ENCODE peak calls at places on chromosomes 5 and 9, in eight cellular contexts. One of them, this sample, is unnamed.
A peak's percentile ranks its signal among the peaks of the same experiment; 100 is the strongest.

GRCh38 chr9:115200711-115201505 is 83.0 kb upstream of the TNC start:
- DNase-seq in HCT116: no peak
- DNase-seq in hepatocyte: no peak
- DNase-seq in GM23338: no peak
- DNase-seq in MM.1S: no peak
- DNase-seq in HepG2: no peak
- DNase-seq in neural progenitor cell: no peak
- DNase-seq in K562: no peak
- DNase-seq in this sample: peak; percentile 64

GRCh38 chr5:82346376-82347212 is 68.4 kb upstream of the RPS23 start:
- DNase-seq in MM.1S: no peak
- DNase-seq in neural progenitor cell: no peak
- DNase-seq in K562: no peak
- DNase-seq in GM23338: no peak
- DNase-seq in HCT116: no peak
- DNase-seq in HepG2: no peak
- DNase-seq in hepatocyte: no peak
- DNase-seq in this sample: no peak

GRCh38 chr9:26904070-26904469 is 11.5 kb upstream of the CAAP1 start:
- DNase-seq in HCT116: no peak
- DNase-seq in HepG2: no peak
- DNase-seq in MM.1S: no peak
- DNase-seq in K562: no peak
- DNase-seq in GM23338: no peak
- DNase-seq in neural progenitor cell: no peak
- DNase-seq in hepatocyte: no peak
- DNase-seq in this sample: no peak

GRCh38 chr9:3478549-3478953 is 47.2 kb downstream of the RFX3 start:
- DNase-seq in hepatocyte: no peak
- DNase-seq in MM.1S: peak; percentile 39
- DNase-seq in HCT116: no peak
- DNase-seq in K562: no peak
- DNase-seq in neural progenitor cell: no peak
- DNase-seq in HepG2: peak; percentile 9
- DNase-seq in GM23338: peak; percentile 37
- DNase-seq in this sample: no peak

GRCh38 chr5:16784843-16785791 is 151.0 kb downstream of the MYO10 start:
- DNase-seq in GM23338: no peak
- DNase-seq in K562: no peak
- DNase-seq in MM.1S: no peak
- DNase-seq in hepatocyte: no peak
- DNase-seq in HepG2: no peak
- DNase-seq in HCT116: no peak
- DNase-seq in neural progenitor cell: no peak
- DNase-seq in this sample: peak; percentile 29

GRCh38 chr5:131644822-131645221 is 9.8 kb upstream of the RAPGEF6 start:
- DNase-seq in hepatocyte: no peak
- DNase-seq in GM23338: no peak
- DNase-seq in MM.1S: no peak
- DNase-seq in HepG2: no peak
- DNase-seq in K562: no peak
- DNase-seq in neural progenitor cell: no peak
- DNase-seq in HCT116: peak; percentile 34
- DNase-seq in this sample: peak; percentile 27

GRCh38 chr9:85483214-85483613 is 258.5 kb downstream of the AGTPBP1 start:
- DNase-seq in hepatocyte: no peak
- DNase-seq in neural progenitor cell: no peak
- DNase-seq in HepG2: no peak
- DNase-seq in MM.1S: peak; percentile 41
- DNase-seq in HCT116: peak; percentile 18
- DNase-seq in GM23338: peak; percentile 29
- DNase-seq in K562: no peak
- DNase-seq in this sample: no peak

GRCh38 chr5:33854733-33855151 is 37.0 kb downstream of the ADAMTS12 start:
- DNase-seq in MM.1S: no peak
- DNase-seq in hepatocyte: peak; percentile 69
- DNase-seq in neural progenitor cell: peak; percentile 73
- DNase-seq in HepG2: peak; percentile 55
- DNase-seq in GM23338: peak; percentile 29
- DNase-seq in HCT116: no peak
- DNase-seq in K562: no peak
- DNase-seq in this sample: peak; percentile 92

GRCh38 chr9:94875300-94876063 is 149.0 kb downstream of the AOPEP start:
- DNase-seq in hepatocyte: no peak
- DNase-seq in HepG2: no peak
- DNase-seq in HCT116: no peak
- DNase-seq in K562: no peak
- DNase-seq in MM.1S: peak; percentile 89
- DNase-seq in neural progenitor cell: no peak
- DNase-seq in GM23338: no peak
- DNase-seq in this sample: no peak

GRCh38 chr5:137564475-137564961 is 65.4 kb upstream of the SPOCK1 start:
- DNase-seq in neural progenitor cell: peak; percentile 10
- DNase-seq in hepatocyte: no peak
- DNase-seq in MM.1S: no peak
- DNase-seq in GM23338: no peak
- DNase-seq in K562: no peak
- DNase-seq in HepG2: no peak
- DNase-seq in HCT116: no peak
- DNase-seq in this sample: no peak

GRCh38 chr9:95316274-95316673 is 1.2 kb downstream of the FANCC start:
- DNase-seq in HepG2: no peak
- DNase-seq in neural progenitor cell: peak; percentile 28
- DNase-seq in K562: peak; percentile 40
- DNase-seq in hepatocyte: no peak
- DNase-seq in HCT116: no peak
- DNase-seq in MM.1S: peak; percentile 12
- DNase-seq in GM23338: no peak
- DNase-seq in this sample: no peak

GRCh38 chr5:67516959-67517358 is 320.4 kb upstream of the CD180 start:
- DNase-seq in HCT116: no peak
- DNase-seq in GM23338: no peak
- DNase-seq in neural progenitor cell: no peak
- DNase-seq in hepatocyte: no peak
- DNase-seq in K562: no peak
- DNase-seq in MM.1S: no peak
- DNase-seq in HepG2: no peak
- DNase-seq in this sample: peak; percentile 83

GRCh38 chr9:102038006-102038405 is 299.6 kb upstream of the GRIN3A start:
- DNase-seq in neural progenitor cell: no peak
- DNase-seq in MM.1S: no peak
- DNase-seq in HepG2: no peak
- DNase-seq in K562: no peak
- DNase-seq in GM23338: no peak
- DNase-seq in hepatocyte: no peak
- DNase-seq in HCT116: no peak
- DNase-seq in this sample: no peak

GRCh38 chr5:97545856-97546570 is 363.0 kb upstream of the RIOK2 start:
- DNase-seq in HepG2: no peak
- DNase-seq in GM23338: peak; percentile 20
- DNase-seq in MM.1S: no peak
- DNase-seq in hepatocyte: no peak
- DNase-seq in neural progenitor cell: no peak
- DNase-seq in K562: no peak
- DNase-seq in HCT116: no peak
- DNase-seq in this sample: peak; percentile 33

GRCh38 chr9:105656131-105656921 is 5.9 kb upstream of the TAL2 start:
- DNase-seq in HepG2: no peak
- DNase-seq in HCT116: no peak
- DNase-seq in neural progenitor cell: peak; percentile 79
- DNase-seq in K562: peak; percentile 77
- DNase-seq in hepatocyte: peak; percentile 62
- DNase-seq in MM.1S: peak; percentile 10
- DNase-seq in GM23338: peak; percentile 75
- DNase-seq in this sample: no peak

GRCh38 chr5:34916518-34916917 is 1.0 kb downstream of the BRIX1 start:
- DNase-seq in hepatocyte: no peak
- DNase-seq in HCT116: no peak
- DNase-seq in GM23338: no peak
- DNase-seq in K562: peak; percentile 53
- DNase-seq in HepG2: no peak
- DNase-seq in MM.1S: no peak
- DNase-seq in neural progenitor cell: no peak
- DNase-seq in this sample: no peak

GRCh38 chr9:34592895-34593601 is 3.5 kb upstream of the CNTFR start:
- DNase-seq in hepatocyte: peak; percentile 60
- DNase-seq in HCT116: no peak
- DNase-seq in K562: no peak
- DNase-seq in HepG2: no peak
- DNase-seq in MM.1S: no peak
- DNase-seq in GM23338: peak; percentile 74
- DNase-seq in neural progenitor cell: peak; percentile 76
- DNase-seq in this sample: no peak

GRCh38 chr5:87756951-87757350 is 344.2 kb upstream of the CCNH start:
- DNase-seq in GM23338: no peak
- DNase-seq in HCT116: no peak
- DNase-seq in MM.1S: no peak
- DNase-seq in hepatocyte: no peak
- DNase-seq in K562: no peak
- DNase-seq in HepG2: no peak
- DNase-seq in neural progenitor cell: no peak
- DNase-seq in this sample: no peak

GRCh38 chr5:87754009-87754757 is 341.5 kb upstream of the CCNH start:
- DNase-seq in MM.1S: no peak
- DNase-seq in HCT116: no peak
- DNase-seq in GM23338: peak; percentile 31
- DNase-seq in HepG2: no peak
- DNase-seq in neural progenitor cell: peak; percentile 64
- DNase-seq in K562: no peak
- DNase-seq in hepatocyte: no peak
- DNase-seq in this sample: no peak

GRCh38 chr5:87755378-87755777 is 342.6 kb upstream of the CCNH start:
- DNase-seq in HCT116: no peak
- DNase-seq in MM.1S: no peak
- DNase-seq in GM23338: peak; percentile 72
- DNase-seq in hepatocyte: no peak
- DNase-seq in neural progenitor cell: peak; percentile 54
- DNase-seq in HepG2: no peak
- DNase-seq in K562: no peak
- DNase-seq in this sample: no peak

GRCh38 chr5:87751801-87752200 is 339.1 kb upstream of the CCNH start:
- DNase-seq in MM.1S: no peak
- DNase-seq in HCT116: no peak
- DNase-seq in GM23338: no peak
- DNase-seq in neural progenitor cell: no peak
- DNase-seq in K562: no peak
- DNase-seq in hepatocyte: no peak
- DNase-seq in HepG2: no peak
- DNase-seq in this sample: no peak

DNA sequence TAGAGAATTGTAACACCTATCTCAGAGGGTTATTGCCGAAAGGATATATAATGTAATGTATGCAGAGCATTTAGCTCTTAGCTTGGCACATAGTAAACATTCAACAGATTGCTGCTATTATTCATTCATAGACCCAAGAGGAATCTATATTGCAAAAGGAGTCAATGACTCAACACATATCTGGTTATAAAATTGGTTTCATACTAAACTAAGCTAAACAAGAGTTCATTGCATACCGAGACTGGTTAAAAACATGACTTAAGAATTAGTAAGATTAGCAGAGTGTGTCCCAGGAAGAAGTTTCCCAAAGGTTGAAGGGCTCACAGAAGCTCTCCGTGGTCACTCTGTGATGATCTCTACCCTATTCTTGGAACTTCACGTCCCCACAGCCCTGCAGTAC is 339.6 kb upstream of the CCNH start:
- DNase-seq in hepatocyte: no peak
- DNase-seq in neural progenitor cell: no peak
- DNase-seq in HepG2: no peak
- DNase-seq in HCT116: no peak
- DNase-seq in K562: no peak
- DNase-seq in MM.1S: no peak
- DNase-seq in GM23338: no peak
- DNase-seq in this sample: peak; percentile 60
- H2AFZ ChIP-seq in hepatocyte: no peak overlapping the region
- H2AFZ ChIP-seq in neural progenitor cell: peak overlapping the region; percentile 9
- H2AFZ ChIP-seq in HepG2: no peak overlapping the region
- H2AFZ ChIP-seq in HCT116: peak overlapping the region; percentile 23
- H2AFZ ChIP-seq in K562: no peak overlapping the region
- H2AFZ ChIP-seq in MM.1S: no peak overlapping the region
- H2AFZ ChIP-seq in GM23338: no peak overlapping the region
- H2AFZ ChIP-seq in this sample: no peak overlapping the region

GRCh38 chr9:18606281-18606680 is 132.3 kb downstream of the ADAMTSL1 start:
- DNase-seq in K562: no peak
- DNase-seq in hepatocyte: no peak
- DNase-seq in neural progenitor cell: no peak
- DNase-seq in HepG2: no peak
- DNase-seq in MM.1S: no peak
- DNase-seq in HCT116: no peak
- DNase-seq in GM23338: no peak
- DNase-seq in this sample: peak; percentile 36

GRCh38 chr9:18608371-18608770 is 134.4 kb downstream of the ADAMTSL1 start:
- DNase-seq in K562: no peak
- DNase-seq in HepG2: no peak
- DNase-seq in GM23338: no peak
- DNase-seq in hepatocyte: no peak
- DNase-seq in HCT116: no peak
- DNase-seq in MM.1S: no peak
- DNase-seq in neural progenitor cell: no peak
- DNase-seq in this sample: peak; percentile 62

GRCh38 chr9:18606831-18607230 is 132.9 kb downstream of the ADAMTSL1 start:
- DNase-seq in K562: no peak
- DNase-seq in GM23338: peak; percentile 71
- DNase-seq in MM.1S: no peak
- DNase-seq in hepatocyte: no peak
- DNase-seq in HepG2: no peak
- DNase-seq in neural progenitor cell: peak; percentile 80
- DNase-seq in HCT116: no peak
- DNase-seq in this sample: peak; percentile 27

GRCh38 chr9:18604971-18605370 is 131.0 kb downstream of the ADAMTSL1 start:
- DNase-seq in HepG2: no peak
- DNase-seq in K562: no peak
- DNase-seq in MM.1S: no peak
- DNase-seq in neural progenitor cell: no peak
- DNase-seq in HCT116: no peak
- DNase-seq in GM23338: no peak
- DNase-seq in hepatocyte: no peak
- DNase-seq in this sample: no peak

GRCh38 chr9:18605763-18606162 is 131.8 kb downstream of the ADAMTSL1 start:
- DNase-seq in MM.1S: no peak
- DNase-seq in neural progenitor cell: no peak
- DNase-seq in GM23338: no peak
- DNase-seq in hepatocyte: no peak
- DNase-seq in HCT116: no peak
- DNase-seq in HepG2: no peak
- DNase-seq in K562: no peak
- DNase-seq in this sample: peak; percentile 87
- H2AFZ ChIP-seq in MM.1S: no peak overlapping the region
- H2AFZ ChIP-seq in neural progenitor cell: peak overlapping the region; percentile 45
- H2AFZ ChIP-seq in GM23338: no peak overlapping the region
- H2AFZ ChIP-seq in hepatocyte: no peak overlapping the region
- H2AFZ ChIP-seq in HCT116: no peak overlapping the region
- H2AFZ ChIP-seq in HepG2: no peak overlapping the region
- H2AFZ ChIP-seq in K562: no peak overlapping the region
- H2AFZ ChIP-seq in this sample: no peak overlapping the region

GRCh38 chr9:87579761-87580626 is 82.3 kb downstream of the DAPK1 start:
- DNase-seq in MM.1S: no peak
- DNase-seq in neural progenitor cell: no peak
- DNase-seq in HCT116: no peak
- DNase-seq in K562: no peak
- DNase-seq in HepG2: no peak
- DNase-seq in hepatocyte: no peak
- DNase-seq in GM23338: no peak
- DNase-seq in this sample: no peak
- H2AFZ ChIP-seq in MM.1S: no peak overlapping the region
- H2AFZ ChIP-seq in neural progenitor cell: no peak overlapping the region
- H2AFZ ChIP-seq in HCT116: no peak overlapping the region
- H2AFZ ChIP-seq in K562: no peak overlapping the region
- H2AFZ ChIP-seq in HepG2: no peak overlapping the region
- H2AFZ ChIP-seq in hepatocyte: no peak overlapping the region
- H2AFZ ChIP-seq in GM23338: no peak overlapping the region
- H2AFZ ChIP-seq in this sample: no peak overlapping the region

GRCh38 chr9:76560481-76560891 is 101.5 kb downstream of the GCNT1 start:
- DNase-seq in MM.1S: no peak
- DNase-seq in neural progenitor cell: no peak
- DNase-seq in K562: no peak
- DNase-seq in GM23338: no peak
- DNase-seq in HepG2: no peak
- DNase-seq in HCT116: no peak
- DNase-seq in hepatocyte: peak; percentile 54
- DNase-seq in this sample: peak; percentile 84
- H2AFZ ChIP-seq in MM.1S: no peak overlapping the region
- H2AFZ ChIP-seq in neural progenitor cell: peak overlapping the region; percentile 45
- H2AFZ ChIP-seq in K562: no peak overlapping the region
- H2AFZ ChIP-seq in GM23338: peak overlapping the region; percentile 70
- H2AFZ ChIP-seq in HepG2: no peak overlapping the region
- H2AFZ ChIP-seq in HCT116: no peak overlapping the region
- H2AFZ ChIP-seq in hepatocyte: no peak overlapping the region
- H2AFZ ChIP-seq in this sample: no peak overlapping the region